ENCODE peak calls at places on chromosomes 11 and 22, in ten cellular contexts. One of them, this sample, is unnamed.

GRCh38 chr11:14455648-14456430 is 43.8 kb downstream of the COPB1 start:
- DNase-seq in A549: no peak
- DNase-seq in lung: no peak
- DNase-seq in uterus: no peak
- DNase-seq in psoas muscle: no peak
- DNase-seq in GM13977: no peak
- DNase-seq in osteocyte: no peak
- DNase-seq in HepG2: no peak
- DNase-seq in right lobe of liver: no peak
- DNase-seq in PC-9: no peak
- DNase-seq in this sample: no peak

GRCh38 chr11:119974467-119974866 is 163.4 kb downstream of the TRIM29 start:
- DNase-seq in HepG2: no peak
- DNase-seq in right lobe of liver: peak
- DNase-seq in lung: no peak
- DNase-seq in PC-9: no peak
- DNase-seq in osteocyte: no peak
- DNase-seq in psoas muscle: no peak
- DNase-seq in GM13977: no peak
- DNase-seq in uterus: no peak
- DNase-seq in A549: no peak
- DNase-seq in this sample: no peak

GRCh38 chr22:30424471-30425326 is 869 bp upstream of the MTFP1 start:
- DNase-seq in GM13977: no peak
- DNase-seq in HepG2: no peak
- DNase-seq in lung: no peak
- DNase-seq in psoas muscle: no peak
- DNase-seq in PC-9: no peak
- DNase-seq in uterus: peak
- DNase-seq in A549: peak
- DNase-seq in osteocyte: no peak
- DNase-seq in right lobe of liver: no peak
- DNase-seq in this sample: no peak

GRCh38 chr11:65410936-65411680 is 11.5 kb upstream of the NEAT1 start:
- DNase-seq in uterus: no peak
- DNase-seq in right lobe of liver: peak
- DNase-seq in A549: no peak
- DNase-seq in GM13977: no peak
- DNase-seq in lung: no peak
- DNase-seq in HepG2: no peak
- DNase-seq in psoas muscle: no peak
- DNase-seq in PC-9: no peak
- DNase-seq in osteocyte: no peak
- DNase-seq in this sample: no peak

GRCh38 chr11:47938791-47939560 is 41.4 kb upstream of the PTPRJ start:
- DNase-seq in HepG2: no peak
- DNase-seq in lung: no peak
- DNase-seq in psoas muscle: no peak
- DNase-seq in uterus: no peak
- DNase-seq in right lobe of liver: no peak
- DNase-seq in PC-9: no peak
- DNase-seq in GM13977: no peak
- DNase-seq in osteocyte: no peak
- DNase-seq in A549: no peak
- DNase-seq in this sample: no peak

GRCh38 chr22:44392446-44392921 is 79.7 kb upstream of the SHISAL1 start:
- DNase-seq in osteocyte: peak
- DNase-seq in A549: no peak
- DNase-seq in HepG2: no peak
- DNase-seq in lung: no peak
- DNase-seq in PC-9: peak
- DNase-seq in uterus: no peak
- DNase-seq in GM13977: no peak
- DNase-seq in right lobe of liver: peak
- DNase-seq in psoas muscle: peak
- DNase-seq in this sample: peak

GRCh38 chr22:41699264-41700104 is at the start of gene MEI1:
- DNase-seq in uterus: peak
- DNase-seq in GM13977: peak
- DNase-seq in osteocyte: no peak
- DNase-seq in HepG2: no peak
- DNase-seq in PC-9: no peak
- DNase-seq in right lobe of liver: peak
- DNase-seq in A549: peak
- DNase-seq in lung: peak
- DNase-seq in psoas muscle: peak
- DNase-seq in this sample: no peak

GRCh38 chr11:2361565-2361964 is 15.5 kb upstream of the CD81 start:
- DNase-seq in A549: no peak
- DNase-seq in lung: no peak
- DNase-seq in osteocyte: no peak
- DNase-seq in GM13977: no peak
- DNase-seq in right lobe of liver: no peak
- DNase-seq in PC-9: no peak
- DNase-seq in psoas muscle: no peak
- DNase-seq in uterus: no peak
- DNase-seq in HepG2: no peak
- DNase-seq in this sample: no peak

GRCh38 chr11:124446926-124447325 is 1.4 kb upstream of the OR8B8 start:
- DNase-seq in GM13977: no peak
- DNase-seq in HepG2: no peak
- DNase-seq in right lobe of liver: no peak
- DNase-seq in lung: no peak
- DNase-seq in uterus: no peak
- DNase-seq in osteocyte: no peak
- DNase-seq in PC-9: no peak
- DNase-seq in psoas muscle: no peak
- DNase-seq in A549: no peak
- DNase-seq in this sample: no peak

GRCh38 chr11:12719221-12719620 is 45.0 kb downstream of the TEAD1 start:
- DNase-seq in PC-9: no peak
- DNase-seq in psoas muscle: no peak
- DNase-seq in osteocyte: no peak
- DNase-seq in uterus: no peak
- DNase-seq in GM13977: no peak
- DNase-seq in lung: no peak
- DNase-seq in HepG2: no peak
- DNase-seq in A549: no peak
- DNase-seq in right lobe of liver: no peak
- DNase-seq in this sample: no peak

GRCh38 chr11:22234743-22235142 is 41.9 kb downstream of the ANO5 start:
- DNase-seq in lung: no peak
- DNase-seq in right lobe of liver: no peak
- DNase-seq in GM13977: no peak
- DNase-seq in A549: no peak
- DNase-seq in HepG2: no peak
- DNase-seq in psoas muscle: no peak
- DNase-seq in uterus: no peak
- DNase-seq in PC-9: no peak
- DNase-seq in osteocyte: no peak
- DNase-seq in this sample: no peak

GRCh38 chr22:50684986-50685385 is 12.4 kb downstream of the SHANK3 start:
- DNase-seq in uterus: no peak
- DNase-seq in lung: no peak
- DNase-seq in A549: no peak
- DNase-seq in psoas muscle: no peak
- DNase-seq in PC-9: no peak
- DNase-seq in right lobe of liver: no peak
- DNase-seq in osteocyte: peak
- DNase-seq in HepG2: no peak
- DNase-seq in GM13977: no peak
- DNase-seq in this sample: no peak

GRCh38 chr22:32024791-32025190 is 18.3 kb upstream of the SLC5A1 start:
- DNase-seq in A549: peak
- DNase-seq in right lobe of liver: no peak
- DNase-seq in PC-9: peak
- DNase-seq in uterus: no peak
- DNase-seq in lung: no peak
- DNase-seq in psoas muscle: no peak
- DNase-seq in HepG2: no peak
- DNase-seq in GM13977: no peak
- DNase-seq in osteocyte: no peak
- DNase-seq in this sample: no peak

GRCh38 chr11:2447253-2447950 is 2.6 kb downstream of the KCNQ1 start:
- DNase-seq in lung: no peak
- DNase-seq in psoas muscle: no peak
- DNase-seq in HepG2: no peak
- DNase-seq in uterus: no peak
- DNase-seq in A549: no peak
- DNase-seq in GM13977: no peak
- DNase-seq in right lobe of liver: peak
- DNase-seq in PC-9: no peak
- DNase-seq in osteocyte: no peak
- DNase-seq in this sample: no peak

GRCh38 chr11:120344302-120345004 is 8.2 kb downstream of the ARHGEF12 start:
- DNase-seq in lung: no peak
- DNase-seq in psoas muscle: no peak
- DNase-seq in uterus: no peak
- DNase-seq in PC-9: peak
- DNase-seq in osteocyte: no peak
- DNase-seq in GM13977: peak
- DNase-seq in right lobe of liver: no peak
- DNase-seq in HepG2: no peak
- DNase-seq in A549: no peak
- DNase-seq in this sample: no peak

GRCh38 chr22:44273175-44273574 is 39.6 kb downstream of the SHISAL1 start:
- DNase-seq in PC-9: no peak
- DNase-seq in right lobe of liver: no peak
- DNase-seq in lung: no peak
- DNase-seq in uterus: no peak
- DNase-seq in A549: no peak
- DNase-seq in GM13977: no peak
- DNase-seq in osteocyte: no peak
- DNase-seq in HepG2: no peak
- DNase-seq in psoas muscle: no peak
- DNase-seq in this sample: no peak

GRCh38 chr22:28899199-28899853 is 16.0 kb downstream of the ZNRF3 start:
- DNase-seq in psoas muscle: no peak
- DNase-seq in osteocyte: no peak
- DNase-seq in lung: no peak
- DNase-seq in GM13977: no peak
- DNase-seq in right lobe of liver: no peak
- DNase-seq in uterus: no peak
- DNase-seq in HepG2: no peak
- DNase-seq in A549: no peak
- DNase-seq in PC-9: no peak
- DNase-seq in this sample: no peak

GRCh38 chr11:2752204-2752772 is 52.5 kb upstream of the KCNQ1OT1 start:
- DNase-seq in lung: no peak
- DNase-seq in osteocyte: no peak
- DNase-seq in psoas muscle: no peak
- DNase-seq in HepG2: no peak
- DNase-seq in uterus: no peak
- DNase-seq in PC-9: peak
- DNase-seq in A549: peak
- DNase-seq in right lobe of liver: no peak
- DNase-seq in GM13977: no peak
- DNase-seq in this sample: no peak

DNA sequence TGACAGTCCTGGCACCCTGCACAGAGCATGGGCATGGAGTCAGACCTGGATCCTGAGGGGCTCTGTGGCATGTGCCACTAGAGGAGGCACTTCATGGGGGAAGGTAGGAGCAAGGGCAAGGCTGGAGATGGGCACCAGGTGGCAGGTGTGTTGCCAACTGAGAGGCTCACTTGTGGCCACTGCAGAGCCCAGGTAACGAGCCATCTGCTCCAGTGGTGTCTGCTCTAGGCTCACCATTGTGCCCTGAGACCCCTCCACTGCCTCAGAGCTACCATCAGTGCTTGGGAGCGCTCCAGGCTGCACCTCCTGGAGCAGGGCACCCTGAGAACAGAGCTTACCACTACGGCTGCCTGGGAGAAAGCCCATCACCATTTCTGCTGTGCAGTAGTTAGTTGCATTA is 1.3 kb upstream of the ZDHHC8 start:
- DNase-seq in HepG2: no peak
- DNase-seq in lung: no peak
- DNase-seq in PC-9: no peak
- DNase-seq in osteocyte: no peak
- DNase-seq in right lobe of liver: no peak
- DNase-seq in uterus: no peak
- DNase-seq in psoas muscle: no peak
- DNase-seq in A549: no peak
- DNase-seq in GM13977: no peak
- DNase-seq in this sample: no peak
- TF ChIP-seq CTCF in HepG2: no peak
- TF ChIP-seq CTCF in lung: no peak
- TF ChIP-seq CTCF in PC-9: no peak
- TF ChIP-seq CTCF in osteocyte: no peak
- TF ChIP-seq CTCF in right lobe of liver: peak
- TF ChIP-seq CTCF in uterus: no peak
- TF ChIP-seq CTCF in psoas muscle: no peak
- TF ChIP-seq CTCF in A549: no peak
- TF ChIP-seq CTCF in GM13977: no peak
- TF ChIP-seq CTCF in this sample: no peak

DNA sequence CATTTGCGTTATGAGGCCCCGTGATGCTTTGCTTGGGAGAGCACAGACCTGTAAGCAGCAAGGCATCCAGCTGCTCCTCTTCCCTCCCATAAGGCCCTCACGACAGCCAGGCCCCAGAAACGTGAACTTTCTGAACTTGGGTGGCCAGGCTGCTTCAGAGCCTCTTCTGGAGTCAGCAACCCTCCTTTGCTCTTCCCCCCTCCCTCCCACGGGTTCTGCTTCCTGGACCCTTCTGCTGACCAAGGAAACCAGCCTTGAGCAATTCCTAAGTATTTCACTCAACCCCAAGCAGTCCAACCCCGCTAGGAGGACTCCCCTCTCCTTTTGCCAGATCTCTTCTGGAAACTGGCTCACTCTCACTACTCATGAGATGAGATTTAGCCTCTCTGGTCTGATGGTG is 86.1 kb downstream of the UBASH3B start:
- DNase-seq in GM13977: no peak
- DNase-seq in osteocyte: no peak
- DNase-seq in PC-9: no peak
- DNase-seq in A549: no peak
- DNase-seq in lung: peak
- DNase-seq in uterus: peak
- DNase-seq in HepG2: no peak
- DNase-seq in psoas muscle: peak
- DNase-seq in right lobe of liver: no peak
- DNase-seq in this sample: no peak
- TF ChIP-seq CTCF in GM13977: no peak
- TF ChIP-seq CTCF in osteocyte: no peak
- TF ChIP-seq CTCF in PC-9: no peak
- TF ChIP-seq CTCF in A549: no peak
- TF ChIP-seq CTCF in lung: no peak
- TF ChIP-seq CTCF in uterus: no peak
- TF ChIP-seq CTCF in HepG2: no peak
- TF ChIP-seq CTCF in psoas muscle: no peak
- TF ChIP-seq CTCF in right lobe of liver: no peak
- TF ChIP-seq CTCF in this sample: no peak

GRCh38 chr11:390175-390574 is 3.8 kb upstream of the PKP3 start:
- DNase-seq in A549: no peak
- DNase-seq in right lobe of liver: no peak
- DNase-seq in osteocyte: no peak
- DNase-seq in HepG2: peak
- DNase-seq in uterus: no peak
- DNase-seq in psoas muscle: no peak
- DNase-seq in PC-9: no peak
- DNase-seq in GM13977: no peak
- DNase-seq in lung: no peak
- DNase-seq in this sample: no peak
- TF ChIP-seq CTCF in A549: no peak
- TF ChIP-seq CTCF in right lobe of liver: no peak
- TF ChIP-seq CTCF in osteocyte: no peak
- TF ChIP-seq CTCF in HepG2: peak
- TF ChIP-seq CTCF in uterus: no peak
- TF ChIP-seq CTCF in psoas muscle: no peak
- TF ChIP-seq CTCF in PC-9: no peak
- TF ChIP-seq CTCF in GM13977: no peak
- TF ChIP-seq CTCF in lung: no peak
- TF ChIP-seq CTCF in this sample: no peak

GRCh38 chr22:45552580-45553332 is 50.1 kb downstream of the FBLN1 start:
- DNase-seq in uterus: peak
- DNase-seq in PC-9: peak
- DNase-seq in lung: peak
- DNase-seq in right lobe of liver: no peak
- DNase-seq in A549: no peak
- DNase-seq in psoas muscle: peak
- DNase-seq in HepG2: no peak
- DNase-seq in osteocyte: peak
- DNase-seq in GM13977: no peak
- DNase-seq in this sample: no peak
- TF ChIP-seq CTCF in uterus: peak
- TF ChIP-seq CTCF in PC-9: no peak
- TF ChIP-seq CTCF in lung: no peak
- TF ChIP-seq CTCF in right lobe of liver: no peak
- TF ChIP-seq CTCF in A549: no peak
- TF ChIP-seq CTCF in psoas muscle: no peak
- TF ChIP-seq CTCF in HepG2: no peak
- TF ChIP-seq CTCF in osteocyte: peak
- TF ChIP-seq CTCF in GM13977: no peak
- TF ChIP-seq CTCF in this sample: no peak

This sample was measured in coronary artery.